ENCODE peak calls at places on chromosomes 12 and 14, in ten cellular contexts. D, B, I, L, F, Z, N, G, E and H are unnamed samples.

GRCh38 chr12:107992870-107993451 is 136.1 kb upstream of the WSCD2 start:
- DNase-seq in D (peak), B (peak), I (no peak), L (no peak), F (no peak), Z (peak), N (no peak), G (no peak), E (no peak), H (peak)

GRCh38 chr12:122845041-122845864 is 10.0 kb downstream of the HIP1R start:
- DNase-seq in D (no peak), B (no peak), I (no peak), L (no peak), F (peak), Z (peak), N (no peak), G (peak), E (no peak), H (no peak)

GRCh38 chr12:124720019-124720686 is 143.5 kb downstream of the SCARB1 start:
- DNase-seq in D (peak), B (peak), I (no peak), L (no peak), F (no peak), Z (no peak), N (no peak), G (no peak), E (no peak), H (no peak)

GRCh38 chr12:39620664-39621658 is 1.4 kb upstream of the ABCD2 start:
- DNase-seq in D (no peak), B (peak), I (no peak), L (peak), F (no peak), Z (no peak), N (peak), G (no peak), E (no peak), H (no peak)

GRCh38 chr12:130818381-130819247 is 20.4 kb downstream of the STX2 start:
- DNase-seq in D (peak), B (peak), I (peak), L (peak), F (no peak), Z (peak), N (peak), G (peak), E (peak), H (peak)

GRCh38 chr12:2251485-2252179 is 198.8 kb downstream of the CACNA1C start:
- DNase-seq in D (no peak), B (no peak), I (no peak), L (no peak), F (no peak), Z (no peak), N (no peak), G (no peak), E (no peak), H (no peak)

GRCh38 chr12:2172040-2172439 is 119.3 kb downstream of the CACNA1C start:
- DNase-seq in D (peak), B (no peak), I (no peak), L (no peak), F (no peak), Z (peak), N (no peak), G (no peak), E (no peak), H (no peak)

GRCh38 chr12:94795520-94795919 is 145.2 kb upstream of the TMCC3 start:
- DNase-seq in D (no peak), B (peak), I (no peak), L (no peak), F (no peak), Z (no peak), N (no peak), G (peak), E (no peak), H (peak)

GRCh38 chr14:24297190-24297964 is 2.2 kb downstream of the DHRS1 start:
- DNase-seq in D (peak), B (peak), I (no peak), L (no peak), F (no peak), Z (no peak), N (no peak), G (no peak), E (no peak), H (no peak)

GRCh38 chr12:26374934-26375333 is 179.6 kb downstream of the SSPN start:
- DNase-seq in D (no peak), B (no peak), I (no peak), L (no peak), F (no peak), Z (no peak), N (no peak), G (no peak), E (no peak), H (no peak)

GRCh38 chr12:12624479-12625120 is 12.9 kb downstream of the CREBL2 start:
- DNase-seq in D (no peak), B (no peak), I (no peak), L (no peak), F (no peak), Z (no peak), N (no peak), G (no peak), E (no peak), H (no peak)

GRCh38 chr12:111758120-111758561 is 8.6 kb upstream of the ALDH2 start:
- DNase-seq in D (no peak), B (no peak), I (peak), L (no peak), F (no peak), Z (peak), N (no peak), G (peak), E (peak), H (peak)

GRCh38 chr12:106152334-106152733 is 13.6 kb upstream of the NUAK1 start:
- DNase-seq in D (no peak), B (no peak), I (no peak), L (no peak), F (no peak), Z (no peak), N (no peak), G (no peak), E (no peak), H (no peak)

GRCh38 chr12:124568431-124569374 is 1.3 kb upstream of the NCOR2 start:
- DNase-seq in D (peak), B (peak), I (peak), L (no peak), F (no peak), Z (peak), N (no peak), G (no peak), E (peak), H (peak)

GRCh38 chr12:114777052-114777451 is 93.1 kb upstream of the TBX3 start:
- DNase-seq in D (no peak), B (peak), I (no peak), L (no peak), F (no peak), Z (no peak), N (no peak), G (no peak), E (no peak), H (no peak)

GRCh38 chr14:103597623-103598372 is 31.2 kb upstream of the KLC1 start:
- DNase-seq in D (no peak), B (peak), I (peak), L (no peak), F (peak), Z (no peak), N (no peak), G (peak), E (no peak), H (no peak)

GRCh38 chr12:99911076-99911475 is 73.7 kb downstream of the ANKS1B start:
- DNase-seq in D (no peak), B (peak), I (no peak), L (no peak), F (no peak), Z (no peak), N (no peak), G (no peak), E (peak), H (peak)

GRCh38 chr12:47267571-47267970 is 187.8 kb upstream of the AMIGO2 start:
- DNase-seq in D (no peak), B (peak), I (no peak), L (no peak), F (no peak), Z (no peak), N (no peak), G (no peak), E (no peak), H (no peak)

GRCh38 chr12:49897276-49897675 is 6.4 kb downstream of the FAIM2 start:
- DNase-seq in D (no peak), B (no peak), I (no peak), L (no peak), F (no peak), Z (no peak), N (no peak), G (no peak), E (no peak), H (no peak)

GRCh38 chr12:97134495-97134894 is 227.4 kb downstream of the NEDD1 start:
- DNase-seq in D (no peak), B (no peak), I (no peak), L (no peak), F (no peak), Z (no peak), N (no peak), G (no peak), E (no peak), H (no peak)

GRCh38 chr12:22658214-22658613 is 33.2 kb downstream of the ETNK1 start:
- DNase-seq in D (no peak), B (peak), I (no peak), L (no peak), F (no peak), Z (no peak), N (no peak), G (no peak), E (no peak), H (no peak)

GRCh38 chr14:21940887-21941855 is 267.6 kb upstream of the OR4E1 start:
- DNase-seq in D (peak), B (peak), I (no peak), L (peak), F (no peak), Z (peak), N (peak), G (no peak), E (no peak), H (peak)

GRCh38 chr12:65372574-65372973 is 94.1 kb downstream of the MSRB3 start:
- DNase-seq in D (no peak), B (no peak), I (no peak), L (no peak), F (no peak), Z (no peak), N (no peak), G (no peak), E (no peak), H (no peak)

GRCh38 chr14:92958373-92959188 is 35.6 kb downstream of the CHGA start:
- DNase-seq in D (no peak), B (no peak), I (no peak), L (no peak), F (peak), Z (no peak), N (no peak), G (no peak), E (no peak), H (no peak)

GRCh38 chr12:79448816-79449215 is 241.9 kb downstream of the PAWR start:
- DNase-seq in D (no peak), B (no peak), I (no peak), L (no peak), F (no peak), Z (no peak), N (no peak), G (no peak), E (no peak), H (no peak)

GRCh38 chr12:46744256-46744655 is 81.5 kb downstream of the SLC38A4 start:
- DNase-seq in D (no peak), B (no peak), I (no peak), L (no peak), F (no peak), Z (no peak), N (no peak), G (no peak), E (no peak), H (no peak)

GRCh38 chr12:106645074-106645421 is 62.2 kb downstream of the RFX4 start:
- DNase-seq in D (no peak), B (peak), I (peak), L (no peak), F (peak), Z (peak), N (no peak), G (peak), E (peak), H (peak)

GRCh38 chr12:57456145-57456700 is 1.1 kb downstream of the INHBE start:
- DNase-seq in D (peak), B (peak), I (no peak), L (no peak), F (no peak), Z (peak), N (no peak), G (peak), E (no peak), H (peak)

GRCh38 chr12:47965581-47965980 is 2.2 kb downstream of the TMEM106C start:
- DNase-seq in D (no peak), B (no peak), I (no peak), L (no peak), F (no peak), Z (no peak), N (no peak), G (no peak), E (no peak), H (no peak)

GRCh38 chr12:113086249-113087164 is 30.0 kb downstream of the DTX1 start:
- DNase-seq in D (no peak), B (no peak), I (no peak), L (peak), F (no peak), Z (peak), N (no peak), G (no peak), E (no peak), H (peak)

GRCh38 chr14:35509846-35510245 is 24.1 kb upstream of the INSM2 start:
- DNase-seq in D (no peak), B (no peak), I (no peak), L (no peak), F (no peak), Z (no peak), N (no peak), G (no peak), E (no peak), H (no peak)

GRCh38 chr14:35515916-35516315 is 18.0 kb upstream of the INSM2 start:
- DNase-seq in D (no peak), B (no peak), I (no peak), L (no peak), F (no peak), Z (no peak), N (no peak), G (no peak), E (no peak), H (no peak)

GRCh38 chr14:35506927-35507326 is 27.0 kb upstream of the INSM2 start:
- DNase-seq in D (no peak), B (no peak), I (no peak), L (no peak), F (no peak), Z (no peak), N (no peak), G (no peak), E (no peak), H (no peak)

GRCh38 chr14:35512765-35513164 is 21.2 kb upstream of the INSM2 start:
- DNase-seq in D (no peak), B (no peak), I (no peak), L (no peak), F (no peak), Z (no peak), N (no peak), G (no peak), E (no peak), H (no peak)
- H3K27ac ChIP-seq in D (no peak), B (no peak), I (no peak), L (no peak), F (no peak), Z (no peak), N (no peak), G (no peak), E (no peak), H (no peak)

DNA sequence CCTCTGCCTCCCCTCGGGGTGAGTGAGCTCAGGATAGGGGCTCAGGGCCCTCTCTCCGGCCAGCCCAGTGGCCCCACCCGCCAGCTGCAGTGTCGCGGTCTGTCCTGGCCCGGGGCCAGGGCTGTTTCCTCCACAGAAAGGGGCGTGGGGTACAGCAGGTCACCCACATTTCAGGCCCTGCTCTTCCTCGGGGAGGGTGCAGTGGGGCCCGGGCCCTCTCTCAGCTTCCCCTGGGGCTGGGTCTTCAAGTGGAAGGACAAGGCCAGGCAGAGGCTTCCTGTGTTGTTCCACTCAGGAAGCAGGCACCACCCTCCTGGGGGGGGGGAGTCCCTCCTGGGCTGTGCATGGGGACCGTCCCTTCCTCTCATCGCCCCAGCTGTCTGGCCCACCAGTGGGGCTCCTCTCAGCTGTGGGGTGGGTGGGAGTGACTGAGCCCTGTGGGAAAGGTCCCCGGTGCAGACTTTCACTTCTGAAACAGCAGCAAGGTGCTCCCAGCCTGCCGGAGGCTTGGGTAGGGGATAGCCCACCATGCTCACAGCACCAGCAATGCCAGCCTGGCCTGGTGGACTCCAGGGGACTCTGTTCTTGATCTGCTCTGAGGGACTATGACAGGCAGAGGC is 3.7 kb downstream of the GPR132 start:
- DNase-seq in D (no peak), B (no peak), I (peak), L (peak), F (no peak), Z (peak), N (no peak), G (no peak), E (no peak), H (peak)
- H3K27ac ChIP-seq in D (no peak), B (no peak), I (peak), L (peak), F (peak), Z (peak), N (peak), G (peak), E (peak), H (peak)

GRCh38 chr14:63922696-63923421 is 70.1 kb downstream of the SYNE2 start:
- DNase-seq in D (no peak), B (peak), I (no peak), L (no peak), F (no peak), Z (peak), N (no peak), G (no peak), E (peak), H (peak)
- H3K27ac ChIP-seq in D (no peak), B (peak), I (no peak), L (no peak), F (no peak), Z (peak), N (peak), G (no peak), E (peak), H (peak)

GRCh38 chr14:100065161-100065871 is at the start of gene EVL:
- DNase-seq in D (no peak), B (no peak), I (no peak), L (peak), F (no peak), Z (peak), N (peak), G (no peak), E (no peak), H (peak)

GRCh38 chr14:100067971-100068959 is 3.0 kb downstream of the EVL start:
- DNase-seq in D (no peak), B (peak), I (peak), L (peak), F (no peak), Z (peak), N (peak), G (no peak), E (peak), H (peak)

GRCh38 chr14:100067481-100067880 is 2.3 kb downstream of the EVL start:
- DNase-seq in D (no peak), B (no peak), I (no peak), L (no peak), F (no peak), Z (no peak), N (no peak), G (no peak), E (no peak), H (no peak)

GRCh38 chr14:100066984-100067383 is 1.8 kb downstream of the EVL start:
- DNase-seq in D (no peak), B (no peak), I (no peak), L (no peak), F (no peak), Z (no peak), N (no peak), G (peak), E (no peak), H (no peak)

DNA sequence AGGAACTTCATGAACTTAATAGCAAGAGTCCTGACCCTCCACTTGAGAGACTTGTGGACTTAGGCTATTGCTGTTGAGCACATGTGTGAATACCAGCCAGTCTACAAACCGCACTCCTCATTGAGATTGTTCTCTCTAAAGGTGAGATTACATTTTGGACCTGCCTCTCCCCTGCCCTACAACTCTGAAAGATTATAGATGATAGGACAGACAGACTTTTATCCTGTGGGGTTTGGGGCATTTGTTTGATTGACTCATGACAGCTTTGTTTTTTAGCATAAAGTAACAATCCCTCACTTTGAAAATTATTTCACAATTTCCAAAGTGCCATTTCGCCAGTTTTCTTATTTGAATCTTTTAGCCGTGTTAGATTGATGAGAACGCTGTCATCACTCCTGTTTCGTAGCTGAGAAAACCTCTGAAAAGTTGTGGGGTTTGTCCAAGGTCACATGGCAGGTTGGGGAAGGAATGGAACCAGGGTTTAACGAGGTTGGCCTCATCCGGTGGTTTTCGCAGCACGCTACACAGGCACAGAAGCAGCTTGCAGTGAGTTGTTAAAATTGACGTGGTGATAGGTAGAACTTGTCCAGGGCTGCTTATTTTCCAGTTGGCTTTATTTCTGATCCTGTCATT is 836 bp downstream of the EVL start:
- DNase-seq in D (no peak), B (no peak), I (no peak), L (peak), F (no peak), Z (no peak), N (peak), G (no peak), E (no peak), H (no peak)
- H3K27ac ChIP-seq in D (no peak), B (no peak), I (no peak), L (peak), F (peak), Z (peak), N (peak), G (no peak), E (peak), H (no peak)